ENCODE peak calls at places on chromosomes 1 and 21, in four cellular contexts. R is H4, Y is M059J, C is KBM-7. O is an unnamed sample.
A peak's percentile ranks its signal among the peaks of the same experiment; 100 is the strongest.

GRCh38 chr1:179612361-179612760 is 20.7 kb downstream of the TDRD5 start:
- DNase-seq in Y (no peak), C (no peak), R (no peak), O (no peak)

GRCh38 chr1:32335951-32336867 is at the start of gene MARCKSL1:
- DNase-seq in Y (peak; percentile 62), R (no peak), C (peak; percentile 80), O (peak; percentile 60)

GRCh38 chr1:48442864-48443619 is 29.0 kb downstream of the SPATA6 start:
- DNase-seq in Y (peak; percentile 1), C (no peak), R (no peak), O (no peak)

GRCh38 chr1:198125995-198126758 is 30.6 kb upstream of the NEK7 start:
- DNase-seq in Y (peak; percentile 89), R (no peak), C (no peak), O (peak; percentile 87)

GRCh38 chr1:157968951-157969350 is 24.5 kb upstream of the KIRREL1 start:
- DNase-seq in Y (peak; percentile 90), R (peak; percentile 18), C (no peak), O (peak; percentile 98)

GRCh38 chr21:45539046-45539795 is 3.0 kb downstream of the SLC19A1 start:
- DNase-seq in C (no peak), Y (no peak), R (no peak), O (no peak)

GRCh38 chr1:164733070-164733469 is 174.1 kb downstream of the PBX1 start:
- DNase-seq in C (no peak), R (peak; percentile 11), Y (peak; percentile 85), O (peak; percentile 91)

GRCh38 chr1:229230893-229231753 is 39.8 kb upstream of the RAB4A start:
- DNase-seq in Y (peak; percentile 60), R (peak; percentile 65), C (peak; percentile 58), O (peak; percentile 28)

GRCh38 chr1:11071463-11072215 is 11.8 kb upstream of the SRM start:
- DNase-seq in Y (no peak), R (no peak), C (no peak), O (no peak)